ENCODE peak calls at places on chromosomes 11 and 22, in eight cellular contexts. One of them, this sample, is unnamed.

GRCh38 chr22:28132466-28132865 is 213.4 kb upstream of the PITPNB start:
- DNase-seq in astrocyte: no peak
- DNase-seq in coronary artery: no peak
- DNase-seq in thyroid gland: no peak
- DNase-seq in dorsolateral prefrontal cortex: no peak
- DNase-seq in spleen: no peak
- DNase-seq in uterus: no peak
- DNase-seq in brain microvascular endothelial cell: no peak
- DNase-seq in this sample: no peak

GRCh38 chr11:30984827-30985226 is 384.7 kb downstream of the DCDC1 start:
- DNase-seq in uterus: no peak
- DNase-seq in astrocyte: peak
- DNase-seq in thyroid gland: no peak
- DNase-seq in spleen: no peak
- DNase-seq in brain microvascular endothelial cell: no peak
- DNase-seq in dorsolateral prefrontal cortex: no peak
- DNase-seq in coronary artery: no peak
- DNase-seq in this sample: no peak

GRCh38 chr11:35275808-35276170 is 136.8 kb downstream of the CD44 start:
- DNase-seq in spleen: no peak
- DNase-seq in astrocyte: no peak
- DNase-seq in coronary artery: no peak
- DNase-seq in thyroid gland: no peak
- DNase-seq in brain microvascular endothelial cell: no peak
- DNase-seq in dorsolateral prefrontal cortex: no peak
- DNase-seq in uterus: no peak
- DNase-seq in this sample: no peak

GRCh38 chr22:36563898-36564297 is 34.9 kb upstream of the EIF3D start:
- DNase-seq in uterus: no peak
- DNase-seq in coronary artery: no peak
- DNase-seq in brain microvascular endothelial cell: no peak
- DNase-seq in thyroid gland: no peak
- DNase-seq in spleen: no peak
- DNase-seq in dorsolateral prefrontal cortex: no peak
- DNase-seq in astrocyte: no peak
- DNase-seq in this sample: no peak

GRCh38 chr11:94668240-94668793 is 99.8 kb upstream of the AMOTL1 start:
- DNase-seq in astrocyte: no peak
- DNase-seq in spleen: no peak
- DNase-seq in dorsolateral prefrontal cortex: no peak
- DNase-seq in coronary artery: no peak
- DNase-seq in uterus: no peak
- DNase-seq in thyroid gland: no peak
- DNase-seq in brain microvascular endothelial cell: no peak
- DNase-seq in this sample: no peak

GRCh38 chr11:123454060-123454651 is 24.1 kb downstream of the GRAMD1B start:
- DNase-seq in spleen: no peak
- DNase-seq in thyroid gland: no peak
- DNase-seq in coronary artery: no peak
- DNase-seq in uterus: no peak
- DNase-seq in brain microvascular endothelial cell: peak
- DNase-seq in astrocyte: peak
- DNase-seq in dorsolateral prefrontal cortex: no peak
- DNase-seq in this sample: peak

GRCh38 chr11:69337211-69337721 is 43.3 kb downstream of the MYEOV start:
- DNase-seq in uterus: no peak
- DNase-seq in brain microvascular endothelial cell: peak
- DNase-seq in coronary artery: peak
- DNase-seq in spleen: no peak
- DNase-seq in astrocyte: peak
- DNase-seq in thyroid gland: no peak
- DNase-seq in dorsolateral prefrontal cortex: no peak
- DNase-seq in this sample: no peak

GRCh38 chr22:32548039-32548438 is 73.4 kb downstream of the FBXO7 start:
- DNase-seq in thyroid gland: no peak
- DNase-seq in uterus: no peak
- DNase-seq in astrocyte: no peak
- DNase-seq in coronary artery: no peak
- DNase-seq in brain microvascular endothelial cell: no peak
- DNase-seq in spleen: no peak
- DNase-seq in dorsolateral prefrontal cortex: no peak
- DNase-seq in this sample: no peak

GRCh38 chr11:17352925-17353227 is 1.3 kb downstream of the NCR3LG1 start:
- DNase-seq in spleen: peak
- DNase-seq in uterus: peak
- DNase-seq in dorsolateral prefrontal cortex: peak
- DNase-seq in brain microvascular endothelial cell: no peak
- DNase-seq in coronary artery: peak
- DNase-seq in astrocyte: no peak
- DNase-seq in thyroid gland: peak
- DNase-seq in this sample: no peak

GRCh38 chr11:133064152-133064877 is 468.0 kb downstream of the OPCML start:
- DNase-seq in coronary artery: peak
- DNase-seq in thyroid gland: peak
- DNase-seq in dorsolateral prefrontal cortex: peak
- DNase-seq in spleen: peak
- DNase-seq in brain microvascular endothelial cell: peak
- DNase-seq in astrocyte: peak
- DNase-seq in uterus: peak
- DNase-seq in this sample: no peak

GRCh38 chr11:100068116-100068515 is 619.0 kb upstream of the ARHGAP42 start:
- DNase-seq in brain microvascular endothelial cell: no peak
- DNase-seq in uterus: no peak
- DNase-seq in astrocyte: no peak
- DNase-seq in dorsolateral prefrontal cortex: no peak
- DNase-seq in coronary artery: no peak
- DNase-seq in thyroid gland: no peak
- DNase-seq in spleen: no peak
- DNase-seq in this sample: no peak

GRCh38 chr11:1406571-1407485 is 17.1 kb downstream of the BRSK2 start:
- DNase-seq in dorsolateral prefrontal cortex: peak
- DNase-seq in astrocyte: no peak
- DNase-seq in brain microvascular endothelial cell: no peak
- DNase-seq in spleen: no peak
- DNase-seq in thyroid gland: no peak
- DNase-seq in coronary artery: no peak
- DNase-seq in uterus: no peak
- DNase-seq in this sample: no peak

GRCh38 chr11:1407668-1408067 is 17.9 kb downstream of the BRSK2 start:
- DNase-seq in dorsolateral prefrontal cortex: no peak
- DNase-seq in brain microvascular endothelial cell: no peak
- DNase-seq in thyroid gland: no peak
- DNase-seq in astrocyte: no peak
- DNase-seq in spleen: no peak
- DNase-seq in uterus: no peak
- DNase-seq in coronary artery: no peak
- DNase-seq in this sample: no peak

GRCh38 chr11:1403721-1404460 is 14.2 kb downstream of the BRSK2 start:
- DNase-seq in dorsolateral prefrontal cortex: no peak
- DNase-seq in astrocyte: no peak
- DNase-seq in spleen: no peak
- DNase-seq in thyroid gland: no peak
- DNase-seq in coronary artery: no peak
- DNase-seq in uterus: no peak
- DNase-seq in brain microvascular endothelial cell: no peak
- DNase-seq in this sample: no peak

GRCh38 chr11:1404461-1405185 is 14.9 kb downstream of the BRSK2 start:
- DNase-seq in astrocyte: no peak
- DNase-seq in uterus: no peak
- DNase-seq in brain microvascular endothelial cell: no peak
- DNase-seq in dorsolateral prefrontal cortex: no peak
- DNase-seq in thyroid gland: no peak
- DNase-seq in spleen: no peak
- DNase-seq in coronary artery: no peak
- DNase-seq in this sample: no peak

DNA sequence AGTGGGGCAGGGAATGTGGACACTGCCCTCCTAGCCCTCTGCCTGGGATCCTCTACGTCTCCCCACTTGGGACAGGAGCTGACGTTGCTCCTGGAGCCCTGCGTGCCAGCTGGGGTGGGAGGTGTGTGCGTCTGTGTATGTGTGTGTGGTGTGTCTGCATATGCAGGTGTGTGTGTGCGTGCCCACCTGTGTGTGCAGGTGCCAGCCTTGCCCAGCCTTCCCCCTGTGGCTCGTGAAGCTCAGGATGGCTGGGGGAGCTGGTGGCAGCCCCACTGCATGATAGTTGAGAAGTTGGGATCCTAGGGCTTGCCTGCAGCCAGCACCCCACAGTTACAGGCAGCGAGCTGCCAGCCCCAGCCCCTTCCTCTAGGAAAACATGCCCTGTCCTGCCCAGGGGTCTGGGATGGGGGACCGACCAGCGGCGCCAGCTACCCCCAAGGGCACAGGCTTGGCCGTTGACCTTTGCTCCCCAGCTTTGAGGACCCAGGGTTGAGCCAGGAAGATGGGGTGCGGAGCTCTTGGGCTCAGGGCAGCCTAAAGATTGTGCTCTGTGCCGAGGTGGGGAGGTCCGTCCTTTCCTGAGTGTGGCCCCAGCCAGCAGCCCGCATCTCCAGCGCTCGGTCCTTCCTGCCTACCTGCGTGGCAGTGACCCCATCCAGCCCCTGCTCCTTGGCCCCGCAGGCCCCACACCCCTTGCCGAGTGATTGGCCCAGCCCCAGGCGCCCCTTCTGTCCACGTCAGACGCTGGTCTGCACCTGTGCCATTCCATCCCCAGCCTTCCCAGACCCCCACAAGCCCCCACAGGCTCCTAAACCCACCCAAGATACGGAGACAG is 15.7 kb downstream of the BRSK2 start:
- DNase-seq in coronary artery: no peak
- DNase-seq in dorsolateral prefrontal cortex: no peak
- DNase-seq in astrocyte: no peak
- DNase-seq in spleen: no peak
- DNase-seq in thyroid gland: no peak
- DNase-seq in uterus: no peak
- DNase-seq in brain microvascular endothelial cell: no peak
- DNase-seq in this sample: no peak
- H3K27ac ChIP-seq in coronary artery: no peak
- H3K27ac ChIP-seq in dorsolateral prefrontal cortex: no peak
- H3K27ac ChIP-seq in astrocyte: no peak
- H3K27ac ChIP-seq in spleen: no peak
- H3K27ac ChIP-seq in thyroid gland: no peak
- H3K27ac ChIP-seq in uterus: no peak
- H3K27ac ChIP-seq in brain microvascular endothelial cell: no peak
- H3K27ac ChIP-seq in this sample: no peak

GRCh38 chr22:39536711-39537110 is 4.2 kb upstream of the RPS19BP1 start:
- DNase-seq in spleen: no peak
- DNase-seq in astrocyte: no peak
- DNase-seq in uterus: no peak
- DNase-seq in coronary artery: no peak
- DNase-seq in thyroid gland: no peak
- DNase-seq in brain microvascular endothelial cell: no peak
- DNase-seq in dorsolateral prefrontal cortex: no peak
- DNase-seq in this sample: no peak
- TF ChIP-seq CTCF in spleen: no peak
- TF ChIP-seq CTCF in astrocyte: no peak
- TF ChIP-seq CTCF in uterus: no peak
- TF ChIP-seq CTCF in coronary artery: no peak
- TF ChIP-seq CTCF in thyroid gland: no peak
- TF ChIP-seq CTCF in brain microvascular endothelial cell: no peak
- TF ChIP-seq CTCF in dorsolateral prefrontal cortex: no peak
- TF ChIP-seq CTCF in this sample: no peak

DNA sequence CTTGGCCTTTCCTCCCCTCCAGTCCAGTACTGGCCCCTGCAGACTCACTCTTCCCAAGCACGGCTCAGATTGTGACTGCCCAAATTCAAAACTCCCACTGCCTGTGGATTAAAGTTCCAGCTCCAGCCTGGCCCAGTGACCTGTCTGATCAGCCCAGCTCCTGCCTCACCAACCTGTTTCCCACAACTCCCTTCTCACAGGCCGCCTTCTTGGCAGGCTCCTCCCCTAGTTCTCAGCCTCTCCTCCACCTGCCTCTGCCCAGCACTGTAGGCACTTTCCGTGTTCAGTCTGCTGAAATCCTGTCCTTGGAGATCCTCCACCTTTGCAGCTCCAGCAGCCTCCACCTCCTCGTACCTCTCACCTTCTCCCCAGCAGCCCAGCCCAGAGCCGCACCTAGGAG is 68.6 kb downstream of the MICAL2 start:
- DNase-seq in dorsolateral prefrontal cortex: no peak
- DNase-seq in coronary artery: no peak
- DNase-seq in brain microvascular endothelial cell: no peak
- DNase-seq in astrocyte: no peak
- DNase-seq in uterus: no peak
- DNase-seq in spleen: no peak
- DNase-seq in thyroid gland: peak
- DNase-seq in this sample: no peak
- H3K27ac ChIP-seq in dorsolateral prefrontal cortex: no peak
- H3K27ac ChIP-seq in coronary artery: peak
- H3K27ac ChIP-seq in brain microvascular endothelial cell: peak
- H3K27ac ChIP-seq in astrocyte: peak
- H3K27ac ChIP-seq in uterus: peak
- H3K27ac ChIP-seq in spleen: no peak
- H3K27ac ChIP-seq in thyroid gland: peak
- H3K27ac ChIP-seq in this sample: peak

GRCh38 chr11:126082251-126083109 is 19.8 kb upstream of the CDON start:
- DNase-seq in spleen: no peak
- DNase-seq in uterus: no peak
- DNase-seq in dorsolateral prefrontal cortex: peak
- DNase-seq in coronary artery: no peak
- DNase-seq in brain microvascular endothelial cell: no peak
- DNase-seq in astrocyte: no peak
- DNase-seq in thyroid gland: no peak
- DNase-seq in this sample: no peak

GRCh38 chr11:126081915-126082250 is 19.2 kb upstream of the CDON start:
- DNase-seq in uterus: no peak
- DNase-seq in dorsolateral prefrontal cortex: no peak
- DNase-seq in thyroid gland: no peak
- DNase-seq in brain microvascular endothelial cell: no peak
- DNase-seq in spleen: no peak
- DNase-seq in coronary artery: no peak
- DNase-seq in astrocyte: no peak
- DNase-seq in this sample: no peak

GRCh38 chr11:126076641-126077040 is 14.0 kb upstream of the CDON start:
- DNase-seq in thyroid gland: no peak
- DNase-seq in astrocyte: no peak
- DNase-seq in brain microvascular endothelial cell: no peak
- DNase-seq in spleen: no peak
- DNase-seq in uterus: no peak
- DNase-seq in dorsolateral prefrontal cortex: no peak
- DNase-seq in coronary artery: no peak
- DNase-seq in this sample: no peak

GRCh38 chr11:126080206-126080941 is 17.7 kb upstream of the CDON start:
- DNase-seq in uterus: peak
- DNase-seq in thyroid gland: peak
- DNase-seq in brain microvascular endothelial cell: no peak
- DNase-seq in spleen: no peak
- DNase-seq in dorsolateral prefrontal cortex: no peak
- DNase-seq in coronary artery: no peak
- DNase-seq in astrocyte: no peak
- DNase-seq in this sample: no peak

DNA sequence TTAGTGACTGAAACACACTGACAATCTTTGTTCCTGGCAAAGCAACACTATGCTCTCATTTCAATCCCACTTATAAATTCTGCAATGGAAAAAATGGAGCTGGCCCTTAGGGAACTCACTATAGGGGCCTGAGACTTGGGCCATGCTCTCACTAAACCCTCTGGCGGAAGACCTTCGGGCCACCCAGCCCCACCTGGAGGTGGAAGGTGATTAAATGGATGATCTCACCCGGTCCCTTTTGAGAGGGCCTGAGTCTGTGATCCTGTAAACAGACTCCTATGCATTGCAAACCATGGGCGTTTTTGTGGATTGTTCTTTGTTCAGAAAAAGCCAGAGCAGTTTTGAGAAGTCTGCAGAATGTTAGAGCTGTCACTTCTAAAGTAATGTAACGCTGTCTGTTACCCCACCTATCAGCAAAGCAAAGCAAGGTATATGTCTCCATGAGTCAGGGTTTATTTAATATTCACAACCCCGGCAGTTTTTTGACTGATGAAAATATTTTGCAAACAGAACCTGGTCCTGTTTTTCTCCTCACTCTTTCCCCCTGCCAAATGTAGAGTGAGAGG is 17.1 kb upstream of the CDON start:
- DNase-seq in uterus: no peak
- DNase-seq in astrocyte: no peak
- DNase-seq in dorsolateral prefrontal cortex: no peak
- DNase-seq in coronary artery: no peak
- DNase-seq in spleen: no peak
- DNase-seq in brain microvascular endothelial cell: no peak
- DNase-seq in thyroid gland: no peak
- DNase-seq in this sample: no peak
- TF ChIP-seq CTCF in uterus: no peak
- TF ChIP-seq CTCF in astrocyte: no peak
- TF ChIP-seq CTCF in dorsolateral prefrontal cortex: no peak
- TF ChIP-seq CTCF in coronary artery: no peak
- TF ChIP-seq CTCF in spleen: no peak
- TF ChIP-seq CTCF in brain microvascular endothelial cell: no peak
- TF ChIP-seq CTCF in thyroid gland: no peak
- TF ChIP-seq CTCF in this sample: no peak

This sample was measured in RWPE2.